ENCODE peak calls at places on chromosome 13, in five cellular contexts. N, R, Y, X and D are unnamed samples. For H3K4me1, the result is how much of the 10 kb centered on the place peaks cover.

GRCh38 chr13:73092831-73093230 is 34.0 kb downstream of the KLF5 start:
- DNase-seq in N (no peak), R (no peak), Y (no peak), X (no peak), D (no peak)

GRCh38 chr13:66237411-66238062 is 992.6 kb downstream of the PCDH9 start:
- DNase-seq in N (peak), R (no peak), Y (no peak), X (no peak), D (no peak)

GRCh38 chr13:111893071-111893606 is 173.8 kb upstream of the SOX1 start:
- DNase-seq in N (peak), R (no peak), Y (no peak), X (peak), D (no peak)

GRCh38 chr13:77698211-77699058 is 948 bp downstream of the SLAIN1 start:
- DNase-seq in N (peak), R (peak), Y (peak), X (peak), D (peak)

GRCh38 chr13:102825921-102826706 is 19.7 kb upstream of the ERCC5 start:
- DNase-seq in N (peak), R (no peak), Y (peak), X (no peak), D (no peak)

GRCh38 chr13:27300941-27301586 is 30.4 kb downstream of the RASL11A start:
- DNase-seq in N (no peak), R (no peak), Y (no peak), X (no peak), D (no peak)

GRCh38 chr13:51636349-51636890 is 52.2 kb downstream of the WDFY2 start:
- DNase-seq in N (no peak), R (no peak), Y (peak), X (no peak), D (no peak)

GRCh38 chr13:74839656-74840055 is 642.3 kb downstream of the TBC1D4 start:
- DNase-seq in N (no peak), R (no peak), Y (peak), X (no peak), D (no peak)

GRCh38 chr13:31927219-31927653 is 104.3 kb upstream of the FRY start:
- DNase-seq in N (no peak), R (no peak), Y (no peak), X (no peak), D (peak)

GRCh38 chr13:93226623-93227279 is at the start of gene GPC6:
- DNase-seq in N (peak), R (peak), Y (no peak), X (no peak), D (peak)

GRCh38 chr13:58869566-58869965 is 1238.0 kb downstream of the PCDH17 start:
- DNase-seq in N (no peak), R (no peak), Y (no peak), X (no peak), D (no peak)

GRCh38 chr13:75959861-75960481 is 323.8 kb downstream of the LMO7 start:
- DNase-seq in N (no peak), R (no peak), Y (no peak), X (no peak), D (no peak)

GRCh38 chr13:98450495-98451167 is 126.3 kb downstream of the STK24 start:
- DNase-seq in N (peak), R (peak), Y (no peak), X (no peak), D (no peak)

GRCh38 chr13:98450012-98450411 is 126.9 kb downstream of the STK24 start:
- DNase-seq in N (no peak), R (no peak), Y (no peak), X (no peak), D (no peak)

GRCh38 chr13:98453254-98453843 is 123.6 kb downstream of the STK24 start:
- DNase-seq in N (no peak), R (no peak), Y (no peak), X (no peak), D (no peak)

GRCh38 chr13:98452851-98453250 is 124.1 kb downstream of the STK24 start:
- DNase-seq in N (no peak), R (no peak), Y (no peak), X (no peak), D (no peak)

GRCh38 chr13:98451676-98452105 is 125.2 kb downstream of the STK24 start:
- DNase-seq in N (no peak), R (peak), Y (no peak), X (no peak), D (no peak)
- H3K4me1 ChIP-seq in N (under half), R (half or more), Y (under half), X (under half), D (under half)

DNA sequence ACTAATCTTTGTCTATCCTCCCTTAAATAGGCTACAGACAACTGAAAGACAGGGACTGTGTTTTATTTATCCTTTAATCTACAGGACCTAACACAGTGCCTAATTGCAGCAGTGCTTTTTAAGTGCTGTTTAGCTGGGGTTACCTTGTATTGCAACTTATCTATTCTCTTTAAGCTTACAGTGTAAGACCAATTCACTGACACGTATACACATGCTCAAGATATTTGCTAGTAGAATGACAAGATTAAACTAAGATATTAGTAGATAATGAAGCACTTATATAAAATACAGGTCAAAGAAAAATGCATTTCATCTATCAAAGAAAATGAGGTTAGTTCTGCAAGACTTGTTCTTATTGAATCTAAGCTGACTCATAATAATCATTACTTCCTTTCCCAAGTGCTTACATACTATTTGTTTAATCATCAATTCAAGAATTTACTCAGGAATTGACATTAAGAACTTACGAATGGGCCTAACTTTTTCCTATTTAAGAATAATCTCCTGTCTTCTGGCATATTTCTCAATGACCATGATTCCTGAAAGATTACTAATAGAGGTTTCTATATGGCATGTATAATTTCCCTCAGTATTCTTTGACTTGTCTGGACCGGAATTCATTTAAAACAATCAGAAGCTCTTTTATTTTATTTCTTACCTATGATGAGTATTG is 75.8 kb upstream of the MAB21L1 start:
- DNase-seq in N (peak), R (no peak), Y (peak), X (no peak), D (no peak)
- H3K4me1 ChIP-seq in N (under half), R (under half), Y (under half), X (under half), D (under half)

DNA sequence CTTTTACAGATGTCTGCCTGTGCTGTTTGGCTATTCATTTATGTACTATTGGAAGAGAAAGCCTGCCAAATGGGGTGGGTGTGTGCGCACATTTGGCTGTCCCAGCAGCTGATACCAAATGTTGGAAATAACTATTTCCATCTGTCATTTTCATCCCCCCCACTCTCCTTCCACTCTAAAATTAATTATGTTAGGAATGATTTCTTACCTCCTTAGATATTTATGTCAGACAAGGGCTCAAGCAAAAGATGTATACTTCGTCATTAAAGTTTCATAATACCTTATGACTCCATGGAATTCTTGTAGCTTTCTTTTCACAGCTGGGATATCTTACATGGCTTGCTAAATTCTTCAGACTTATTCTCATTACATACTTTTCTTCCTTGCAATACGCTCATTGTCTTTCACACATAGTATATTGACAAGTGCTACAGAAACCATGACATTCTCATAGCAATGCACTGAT is 18.6 kb downstream of the ITM2B start:
- DNase-seq in N (no peak), R (no peak), Y (no peak), X (no peak), D (no peak)
- H3K4me1 ChIP-seq in N (under half), R (under half), Y (under half), X (under half), D (under half)

GRCh38 chr13:99378985-99379734 is 72.0 kb upstream of the GPR183 start:
- DNase-seq in N (no peak), R (no peak), Y (no peak), X (no peak), D (no peak)
- H3K4me1 ChIP-seq in N (under half), R (under half), Y (under half), X (under half), D (under half)